ENCODE peak calls at places on chromosomes 6 and 20, in four cellular contexts. U is CD8-positive, alpha-beta T cell; Y is MM.1S; B is fibroblast of lung. R is an unnamed sample.
A peak's percentile ranks its signal among the peaks of the same experiment; 100 is the strongest.

GRCh38 chr6:13696226-13696625 is 15.4 kb downstream of the RANBP9 start:
- DNase-seq in B (peak; percentile 57), Y (no peak), U (no peak), R (no peak)

GRCh38 chr20:62800314-62801259 is 4.0 kb upstream of the OGFR start:
- DNase-seq in B (no peak), U (no peak), Y (no peak), R (no peak)

GRCh38 chr6:142613981-142614380 is 312.2 kb downstream of the ADGRG6 start:
- DNase-seq in B (no peak), Y (no peak), U (no peak), R (no peak)

GRCh38 chr6:152723398-152723797 is 25.7 kb downstream of the MYCT1 start:
- DNase-seq in U (no peak), Y (no peak), B (no peak), R (no peak)

GRCh38 chr20:16828666-16829305 is 80.6 kb downstream of the OTOR start:
- DNase-seq in Y (no peak), U (no peak), B (peak; percentile 1), R (no peak)

GRCh38 chr20:60137657-60138245 is 179.5 kb downstream of the CDH26 start:
- DNase-seq in U (peak; percentile 18), B (peak; percentile 20), Y (peak; percentile 83), R (peak; percentile 58)

GRCh38 chr6:112396221-112396620 is 49.1 kb downstream of the RFPL4B start:
- DNase-seq in Y (no peak), B (no peak), U (no peak), R (no peak)

GRCh38 chr6:74091133-74091793 is 395.3 kb downstream of the CD109 start:
- DNase-seq in B (peak; percentile 63), U (no peak), Y (peak; percentile 53), R (no peak)

GRCh38 chr6:168102093-168102985 is 23.3 kb upstream of the FRMD1 start:
- DNase-seq in U (no peak), Y (no peak), B (no peak), R (peak; percentile 79)

GRCh38 chr20:57294558-57294957 is 28.1 kb upstream of the BMP7 start:
- DNase-seq in U (no peak), Y (no peak), B (no peak), R (no peak)

GRCh38 chr6:117075218-117075617 is 190.1 kb upstream of the VGLL2 start:
- DNase-seq in U (no peak), B (no peak), Y (no peak), R (no peak)

DNA sequence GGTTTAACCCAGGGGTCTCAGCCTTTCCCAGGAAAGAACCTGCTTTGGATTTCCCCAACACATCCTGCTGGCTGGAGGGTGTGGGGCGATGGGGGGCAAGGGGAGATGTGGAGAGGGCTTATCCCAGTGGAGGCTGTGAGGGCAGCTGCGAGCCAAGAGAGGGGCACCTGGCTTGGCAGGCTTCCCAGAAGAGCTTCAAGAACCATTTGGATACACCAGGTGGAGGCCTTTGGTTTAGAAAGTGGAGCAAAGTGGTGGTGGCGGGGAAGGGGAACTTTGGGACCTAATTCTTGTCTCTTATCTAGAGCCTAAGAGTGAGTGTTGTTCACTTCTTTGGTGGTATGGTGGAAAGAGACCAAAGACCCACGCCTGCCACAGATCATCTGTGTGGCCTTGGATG is 12.4 kb downstream of the CD40 start:
- DNase-seq in U (no peak), B (no peak), Y (no peak), R (no peak)
- H3K4me1 ChIP-seq in U (no peaks in the 10 kb centered on the region), B (no peaks in the 10 kb centered on the region), Y (no peaks in the 10 kb centered on the region), R (peaks cover 9% of the 10 kb centered on the region)

DNA sequence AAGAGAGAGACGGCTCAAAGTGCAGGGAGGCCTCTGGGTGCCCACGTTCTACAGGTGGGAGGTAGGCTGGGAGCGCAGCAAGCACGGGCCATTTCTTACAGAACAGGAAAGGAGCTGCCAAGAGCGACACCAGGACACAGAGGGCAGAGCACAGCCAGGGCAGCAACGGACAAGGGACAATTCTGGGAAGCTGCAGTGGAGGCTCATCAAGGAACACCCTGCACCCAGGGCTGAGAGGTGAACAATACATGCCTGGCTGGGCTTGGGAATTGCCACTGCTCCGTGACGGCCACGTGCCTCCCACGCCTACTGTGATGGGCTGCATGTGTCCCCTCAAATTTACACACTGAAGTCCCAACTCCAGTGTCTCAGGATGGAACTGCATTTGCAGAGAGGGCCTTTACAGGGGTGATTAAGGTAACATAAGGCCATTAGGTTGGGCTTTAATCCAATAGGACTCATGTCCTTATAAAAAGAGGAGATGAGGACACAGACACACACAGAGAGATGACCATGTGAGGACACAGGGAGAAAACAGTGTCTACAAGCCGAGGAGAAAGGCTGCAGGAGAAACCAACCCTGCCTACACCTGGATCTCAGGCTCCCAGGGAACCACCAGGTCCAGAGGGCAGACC is 13.6 kb downstream of the SERPINB6 start:
- DNase-seq in B (no peak), U (no peak), Y (no peak), R (no peak)
- H3K4me1 ChIP-seq in B (peaks cover 27% of the 10 kb centered on the region), U (peaks cover 15% of the 10 kb centered on the region), Y (peaks cover 5% of the 10 kb centered on the region), R (peaks cover 34% of the 10 kb centered on the region)

GRCh38 chr6:56770011-56770520 is 127.4 kb upstream of the DST start:
- DNase-seq in Y (no peak), B (peak; percentile 50), U (no peak), R (peak; percentile 44)
- H3K4me1 ChIP-seq in Y (peaks cover 65% of the 10 kb centered on the region), B (peaks cover 26% of the 10 kb centered on the region), U (no peaks in the 10 kb centered on the region), R (peaks cover 79% of the 10 kb centered on the region)

GRCh38 chr20:23097636-23098580 is 11.8 kb upstream of the CD93 start:
- DNase-seq in U (no peak), B (no peak), Y (no peak), R (peak; percentile 43)

GRCh38 chr20:23094927-23095326 is 8.8 kb upstream of the CD93 start:
- DNase-seq in B (no peak), U (no peak), Y (no peak), R (peak; percentile 66)

GRCh38 chr20:23095504-23095903 is 9.4 kb upstream of the CD93 start:
- DNase-seq in B (no peak), U (no peak), Y (no peak), R (no peak)

GRCh38 chr20:23096073-23096472 is 9.9 kb upstream of the CD93 start:
- DNase-seq in Y (no peak), U (no peak), B (no peak), R (no peak)

GRCh38 chr20:23096986-23097520 is 10.9 kb upstream of the CD93 start:
- DNase-seq in U (no peak), B (no peak), Y (no peak), R (no peak)
- H3K4me1 ChIP-seq in U (no peaks in the 10 kb centered on the region), B (no peaks in the 10 kb centered on the region), Y (no peaks in the 10 kb centered on the region), R (peaks cover under 1% of the 10 kb centered on the region)